ENCODE peak calls at places on chromosome 22, in five cellular contexts. Z is naive thymus-derived CD4-positive, alpha-beta T cell; X is K562; J is CD8-positive, alpha-beta memory T cell; V is A549. D is an unnamed sample. For H3K4me1, the result is how much of the 10 kb centered on the place peaks cover.

GRCh38 chr22:31400023-31400397 is 606 bp downstream of the DRG1 start:
- DNase-seq in Z (no peak), X (no peak), J (no peak), V (no peak), D (no peak)

GRCh38 chr22:36197601-36198146 is 3.9 kb downstream of the APOL4 start:
- DNase-seq in Z (no peak), X (peak), J (no peak), V (no peak), D (peak)

GRCh38 chr22:48678171-48679135 is 1149.2 kb downstream of the BRD1 start:
- DNase-seq in Z (no peak), X (no peak), J (no peak), V (no peak), D (no peak)

GRCh38 chr22:37979782-37980181 is 4.6 kb downstream of the SOX10 start:
- DNase-seq in Z (no peak), X (no peak), J (no peak), V (no peak), D (no peak)

GRCh38 chr22:50146440-50147228 is 23.9 kb upstream of the PANX2 start:
- DNase-seq in Z (no peak), X (peak), J (no peak), V (peak), D (no peak)

GRCh38 chr22:35761037-35761436 is 43.4 kb downstream of the APOL5 start:
- DNase-seq in Z (no peak), X (no peak), J (no peak), V (peak), D (no peak)

GRCh38 chr22:41526802-41527799 is 17.2 kb downstream of the POLR3H start:
- DNase-seq in Z (peak), X (peak), J (peak), V (peak), D (peak)

GRCh38 chr22:24474649-24475048 is 20.5 kb upstream of the UPB1 start:
- DNase-seq in Z (no peak), X (no peak), J (no peak), V (no peak), D (no peak)

DNA sequence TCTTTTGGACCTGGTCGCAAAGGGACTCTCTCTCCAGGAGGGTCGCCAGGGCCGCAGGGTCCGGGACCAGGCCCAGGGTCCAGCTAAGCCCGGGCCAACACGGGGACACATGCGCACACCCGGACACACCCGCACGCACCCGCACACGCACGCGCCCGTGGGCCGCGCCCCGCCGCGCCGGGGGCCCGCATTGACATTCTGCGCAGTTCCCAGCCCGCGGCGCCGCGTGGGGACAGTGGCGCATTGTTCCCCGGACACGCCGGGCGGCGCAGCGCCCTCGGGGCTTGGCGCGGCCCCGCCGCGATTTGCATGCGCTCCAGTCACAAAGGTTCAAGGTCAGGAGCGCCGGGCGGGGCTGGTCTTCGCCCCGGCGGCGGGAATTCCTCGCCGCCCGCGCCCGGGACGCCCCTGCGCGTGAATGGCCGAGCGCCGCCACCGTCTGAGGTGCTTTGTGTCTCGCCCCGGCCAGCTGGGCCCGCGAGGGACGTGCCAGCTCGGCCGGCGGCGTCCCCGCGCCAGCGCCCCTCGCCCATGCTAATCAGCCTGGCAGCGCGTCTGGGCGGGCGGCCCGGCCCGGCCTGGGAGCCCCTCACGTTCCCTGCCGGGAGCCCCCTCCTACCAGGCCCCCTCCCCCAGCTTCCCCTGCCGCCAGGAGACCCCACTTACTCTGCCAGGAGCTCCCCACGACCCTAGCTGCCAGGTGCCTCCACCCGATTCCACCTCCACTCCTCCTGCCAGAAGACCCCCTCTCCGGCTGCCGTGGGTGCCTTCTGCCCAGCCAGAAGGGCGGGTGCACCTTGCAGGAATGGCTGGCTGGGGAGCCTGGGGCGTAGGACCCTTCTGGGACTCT is 50.5 kb upstream of the WNT7B start:
- DNase-seq in Z (no peak), X (peak), J (no peak), V (no peak), D (no peak)
- H3K4me1 ChIP-seq in Z (under half), X (under half), J (under half), V (under half), D (under half)

DNA sequence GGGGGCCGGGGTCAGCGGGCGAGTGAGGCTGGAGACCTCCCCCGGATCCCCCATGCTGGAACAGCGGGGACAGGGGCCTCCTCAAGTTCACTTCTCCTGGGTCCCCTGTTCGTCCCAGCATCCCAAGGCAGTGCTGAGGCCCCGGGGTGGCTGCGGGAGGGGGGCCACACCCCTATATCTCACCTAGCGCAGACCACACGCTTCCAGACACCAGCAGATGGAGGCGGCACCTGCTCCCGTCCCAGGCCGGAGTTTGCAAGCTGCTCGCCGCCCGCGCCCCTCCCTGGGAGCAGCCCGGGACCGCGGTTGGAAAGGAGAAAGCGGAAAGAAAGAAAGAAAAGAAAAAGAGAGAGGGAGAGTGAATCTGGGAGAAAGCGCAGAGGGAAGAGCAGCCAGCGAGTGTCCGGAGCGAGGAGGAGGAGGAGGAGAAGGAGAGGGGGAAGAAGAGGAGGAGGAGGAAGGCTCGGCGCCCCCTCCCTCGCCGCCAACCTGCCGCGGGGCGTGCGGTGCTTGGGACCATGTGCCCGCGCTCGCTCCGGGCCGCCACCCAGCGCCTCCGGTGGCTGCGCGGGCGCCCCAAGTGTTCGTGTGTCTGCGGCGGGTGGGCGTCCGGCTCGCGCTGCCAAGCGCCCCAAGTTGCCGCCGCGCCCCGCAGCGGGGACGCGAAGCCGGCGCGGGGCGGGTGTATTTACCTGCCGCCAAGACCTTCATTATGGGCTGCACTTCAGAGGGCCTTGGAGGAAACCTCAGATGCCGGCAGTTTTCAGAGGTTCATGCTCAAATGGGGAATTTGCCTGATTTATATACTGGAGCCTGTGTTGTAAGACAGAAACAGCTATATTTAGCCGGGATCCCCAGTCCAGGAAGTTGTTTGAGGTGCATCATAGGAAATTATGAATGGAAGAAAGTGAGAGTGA is at the start of gene LIF:
- DNase-seq in Z (peak), X (peak), J (peak), V (no peak), D (peak)
- H3K27ac ChIP-seq in Z (peak), X (no peak), J (no peak), V (peak), D (peak)

GRCh38 chr22:43162412-43163150 is 11.2 kb downstream of the TSPO start:
- DNase-seq in Z (no peak), X (no peak), J (no peak), V (no peak), D (no peak)

GRCh38 chr22:43157874-43158546 is 6.7 kb downstream of the TSPO start:
- DNase-seq in Z (no peak), X (no peak), J (no peak), V (no peak), D (no peak)

GRCh38 chr22:43158778-43159483 is 7.6 kb downstream of the TSPO start:
- DNase-seq in Z (no peak), X (no peak), J (no peak), V (no peak), D (no peak)

GRCh38 chr22:43159484-43160178 is 8.3 kb downstream of the TSPO start:
- DNase-seq in Z (no peak), X (no peak), J (no peak), V (peak), D (no peak)

GRCh38 chr22:43160497-43161126 is 9.3 kb downstream of the TSPO start:
- DNase-seq in Z (no peak), X (no peak), J (no peak), V (no peak), D (no peak)
- H3K4me1 ChIP-seq in Z (under half), X (half or more), J (under half), V (under half), D (under half)

DNA sequence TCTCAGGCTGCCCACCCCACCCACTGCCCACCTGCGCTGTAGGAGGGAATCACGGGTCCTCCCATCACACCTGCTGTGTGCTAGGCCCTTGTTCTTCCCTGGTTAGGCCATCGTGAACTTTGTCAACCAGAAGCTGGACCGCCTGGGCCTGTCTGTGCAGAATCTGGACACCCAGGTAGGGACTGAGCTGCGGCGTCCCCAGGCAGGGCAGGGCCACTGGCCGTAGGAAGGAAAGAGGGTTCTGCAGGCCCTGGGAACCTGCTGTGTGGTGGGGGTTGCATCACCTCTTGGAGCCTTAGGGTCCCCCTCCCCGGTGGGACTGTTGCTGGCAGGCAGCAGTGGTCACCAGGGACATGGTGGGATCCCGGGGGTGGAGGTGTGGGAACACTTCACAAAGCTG is 15.5 kb downstream of the PARVG start:
- DNase-seq in Z (no peak), X (no peak), J (no peak), V (no peak), D (no peak)
- H3K27ac ChIP-seq in Z (no peak), X (no peak), J (no peak), V (no peak), D (no peak)

GRCh38 chr22:39173787-39174497 is 21.5 kb upstream of the CBX7 start:
- DNase-seq in Z (no peak), X (no peak), J (no peak), V (no peak), D (no peak)

GRCh38 chr22:39176673-39177455 is 24.4 kb upstream of the CBX7 start:
- DNase-seq in Z (no peak), X (no peak), J (no peak), V (no peak), D (no peak)

GRCh38 chr22:39174498-39175120 is 22.1 kb upstream of the CBX7 start:
- DNase-seq in Z (peak), X (no peak), J (peak), V (peak), D (peak)

GRCh38 chr22:39176067-39176621 is 23.7 kb upstream of the CBX7 start:
- DNase-seq in Z (no peak), X (no peak), J (no peak), V (peak), D (no peak)

GRCh38 chr22:39175127-39176066 is 22.9 kb upstream of the CBX7 start:
- DNase-seq in Z (no peak), X (no peak), J (no peak), V (peak), D (no peak)
- H3K4me1 ChIP-seq in Z (under half), X (under half), J (half or more), V (half or more), D (under half)

GRCh38 chr22:27531782-27532530 is 269.6 kb downstream of the MN1 start:
- DNase-seq in Z (no peak), X (no peak), J (no peak), V (peak), D (no peak)

GRCh38 chr22:27534720-27535125 is 266.8 kb downstream of the MN1 start:
- DNase-seq in Z (no peak), X (no peak), J (no peak), V (peak), D (no peak)

GRCh38 chr22:27537481-27537891 is 264.1 kb downstream of the MN1 start:
- DNase-seq in Z (no peak), X (no peak), J (peak), V (no peak), D (no peak)

GRCh38 chr22:27533105-27533504 is 268.5 kb downstream of the MN1 start:
- DNase-seq in Z (no peak), X (no peak), J (no peak), V (no peak), D (no peak)

DNA sequence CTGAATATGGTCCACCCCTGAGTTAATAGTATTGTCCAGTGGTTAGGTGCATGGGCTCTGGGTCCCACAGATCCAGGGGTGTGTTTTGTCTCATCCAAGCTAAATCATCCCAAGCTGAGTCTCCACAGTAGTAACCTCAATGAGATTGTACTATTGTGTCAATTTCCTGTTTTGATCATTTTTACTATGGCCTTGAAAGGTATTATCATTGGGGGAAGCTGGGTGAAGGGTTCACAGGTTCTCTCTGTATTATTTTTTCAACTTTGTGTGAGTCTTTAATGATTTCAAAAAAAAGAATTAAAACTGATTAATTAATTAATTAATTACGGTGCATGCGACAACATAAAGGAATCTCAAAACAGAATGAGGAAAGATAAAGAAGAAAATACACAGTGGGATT is 266.1 kb downstream of the MN1 start:
- DNase-seq in Z (no peak), X (no peak), J (no peak), V (no peak), D (no peak)
- H3K27ac ChIP-seq in Z (no peak), X (no peak), J (no peak), V (no peak), D (no peak)

GRCh38 chr22:33575041-33575440 is 345.2 kb downstream of the LARGE1 start:
- DNase-seq in Z (no peak), X (no peak), J (no peak), V (peak), D (no peak)

GRCh38 chr22:33578752-33579151 is 341.5 kb downstream of the LARGE1 start:
- DNase-seq in Z (no peak), X (no peak), J (no peak), V (no peak), D (no peak)

GRCh38 chr22:33573479-33573878 is 346.8 kb downstream of the LARGE1 start:
- DNase-seq in Z (no peak), X (no peak), J (no peak), V (no peak), D (no peak)

GRCh38 chr22:33577862-33578411 is 342.3 kb downstream of the LARGE1 start:
- DNase-seq in Z (no peak), X (no peak), J (no peak), V (peak), D (no peak)

DNA sequence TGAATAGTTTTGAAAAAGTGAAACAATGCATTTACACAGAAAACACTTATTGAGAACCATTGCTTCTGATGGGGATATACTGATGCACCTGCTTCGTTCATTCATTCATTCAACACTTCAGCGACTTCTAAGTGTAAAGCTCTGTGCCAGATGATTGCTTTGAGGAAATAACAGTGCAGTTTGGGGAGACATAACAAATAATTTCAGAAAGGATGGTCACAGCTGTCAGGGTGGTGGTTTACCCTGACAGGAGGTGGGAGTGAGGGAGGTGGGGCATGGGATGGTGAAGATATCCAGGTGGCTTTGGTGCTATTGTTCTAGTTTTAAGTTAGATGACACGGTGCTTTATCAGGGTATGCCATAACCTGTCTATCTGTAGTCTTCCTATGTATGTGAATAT is 344.1 kb downstream of the LARGE1 start:
- DNase-seq in Z (no peak), X (no peak), J (no peak), V (no peak), D (no peak)
- H3K4me1 ChIP-seq in Z (under half), X (under half), J (under half), V (half or more), D (under half)

D was measured in DND-41.